ENCODE peak calls at places on chromosome 10, in nine cellular contexts. One of them, this sample, is unnamed.

GRCh38 chr10:21528452-21529235 is 3.2 kb upstream of the SKIDA1 start:
- DNase-seq in neural progenitor cell: peak; percentile 76
- DNase-seq in HFFc6: no peak
- DNase-seq in Caco-2: no peak
- DNase-seq in RWPE1: no peak
- DNase-seq in IMR-90: no peak
- DNase-seq in left ventricle myocardium inferior: no peak
- DNase-seq in progenitor cell of endocrine pancreas: no peak
- DNase-seq in mesothelial cell of epicardium: no peak
- DNase-seq in this sample: no peak

GRCh38 chr10:123331438-123331837 is 177.2 kb downstream of the BUB3 start:
- DNase-seq in RWPE1: no peak
- DNase-seq in IMR-90: peak; percentile 0
- DNase-seq in neural progenitor cell: no peak
- DNase-seq in Caco-2: peak; percentile 4
- DNase-seq in HFFc6: no peak
- DNase-seq in left ventricle myocardium inferior: no peak
- DNase-seq in progenitor cell of endocrine pancreas: no peak
- DNase-seq in mesothelial cell of epicardium: no peak
- DNase-seq in this sample: no peak

GRCh38 chr10:85491652-85492051 is 874.9 kb downstream of the GRID1 start:
- DNase-seq in mesothelial cell of epicardium: no peak
- DNase-seq in neural progenitor cell: no peak
- DNase-seq in HFFc6: no peak
- DNase-seq in RWPE1: no peak
- DNase-seq in IMR-90: no peak
- DNase-seq in left ventricle myocardium inferior: no peak
- DNase-seq in Caco-2: no peak
- DNase-seq in progenitor cell of endocrine pancreas: no peak
- DNase-seq in this sample: no peak

GRCh38 chr10:71431216-71431944 is 34.7 kb downstream of the CDH23 start:
- DNase-seq in mesothelial cell of epicardium: no peak
- DNase-seq in progenitor cell of endocrine pancreas: no peak
- DNase-seq in Caco-2: no peak
- DNase-seq in IMR-90: no peak
- DNase-seq in HFFc6: no peak
- DNase-seq in left ventricle myocardium inferior: no peak
- DNase-seq in neural progenitor cell: no peak
- DNase-seq in RWPE1: no peak
- DNase-seq in this sample: no peak

GRCh38 chr10:70714245-70714644 is 41.9 kb downstream of the ADAMTS14 start:
- DNase-seq in Caco-2: no peak
- DNase-seq in HFFc6: no peak
- DNase-seq in neural progenitor cell: no peak
- DNase-seq in mesothelial cell of epicardium: no peak
- DNase-seq in RWPE1: no peak
- DNase-seq in progenitor cell of endocrine pancreas: no peak
- DNase-seq in IMR-90: no peak
- DNase-seq in left ventricle myocardium inferior: no peak
- DNase-seq in this sample: no peak

GRCh38 chr10:76523215-76523614 is 1091.8 kb downstream of the LRMDA start:
- DNase-seq in RWPE1: no peak
- DNase-seq in Caco-2: no peak
- DNase-seq in progenitor cell of endocrine pancreas: no peak
- DNase-seq in left ventricle myocardium inferior: peak; percentile 16
- DNase-seq in IMR-90: no peak
- DNase-seq in mesothelial cell of epicardium: no peak
- DNase-seq in HFFc6: no peak
- DNase-seq in neural progenitor cell: no peak
- DNase-seq in this sample: no peak

GRCh38 chr10:3936422-3937040 is 151.5 kb upstream of the KLF6 start:
- DNase-seq in progenitor cell of endocrine pancreas: no peak
- DNase-seq in IMR-90: no peak
- DNase-seq in mesothelial cell of epicardium: no peak
- DNase-seq in left ventricle myocardium inferior: no peak
- DNase-seq in Caco-2: no peak
- DNase-seq in RWPE1: no peak
- DNase-seq in neural progenitor cell: no peak
- DNase-seq in HFFc6: no peak
- DNase-seq in this sample: no peak

GRCh38 chr10:63719174-63719856 is 198.1 kb downstream of the REEP3 start:
- DNase-seq in neural progenitor cell: no peak
- DNase-seq in Caco-2: no peak
- DNase-seq in IMR-90: no peak
- DNase-seq in RWPE1: no peak
- DNase-seq in left ventricle myocardium inferior: no peak
- DNase-seq in mesothelial cell of epicardium: no peak
- DNase-seq in HFFc6: no peak
- DNase-seq in progenitor cell of endocrine pancreas: no peak
- DNase-seq in this sample: no peak

GRCh38 chr10:26516540-26517101 is 78.5 kb downstream of the APBB1IP start:
- DNase-seq in neural progenitor cell: peak; percentile 11
- DNase-seq in HFFc6: no peak
- DNase-seq in progenitor cell of endocrine pancreas: peak; percentile 10
- DNase-seq in left ventricle myocardium inferior: no peak
- DNase-seq in RWPE1: no peak
- DNase-seq in mesothelial cell of epicardium: no peak
- DNase-seq in IMR-90: no peak
- DNase-seq in Caco-2: peak; percentile 87
- DNase-seq in this sample: no peak

GRCh38 chr10:120685136-120685535 is 166.0 kb upstream of the WDR11 start:
- DNase-seq in Caco-2: no peak
- DNase-seq in progenitor cell of endocrine pancreas: no peak
- DNase-seq in mesothelial cell of epicardium: no peak
- DNase-seq in neural progenitor cell: no peak
- DNase-seq in RWPE1: no peak
- DNase-seq in HFFc6: no peak
- DNase-seq in IMR-90: no peak
- DNase-seq in left ventricle myocardium inferior: no peak
- DNase-seq in this sample: no peak

GRCh38 chr10:110919971-110920881 is 822 bp downstream of the SHOC2 start:
- DNase-seq in progenitor cell of endocrine pancreas: peak; percentile 18
- DNase-seq in IMR-90: peak; percentile 17
- DNase-seq in Caco-2: peak; percentile 59
- DNase-seq in RWPE1: peak; percentile 27
- DNase-seq in mesothelial cell of epicardium: peak; percentile 33
- DNase-seq in left ventricle myocardium inferior: no peak
- DNase-seq in neural progenitor cell: peak; percentile 70
- DNase-seq in HFFc6: peak; percentile 23
- DNase-seq in this sample: no peak

GRCh38 chr10:78397796-78398195 is 364.1 kb downstream of the RPS24 start:
- DNase-seq in IMR-90: no peak
- DNase-seq in neural progenitor cell: no peak
- DNase-seq in progenitor cell of endocrine pancreas: no peak
- DNase-seq in left ventricle myocardium inferior: no peak
- DNase-seq in Caco-2: no peak
- DNase-seq in RWPE1: no peak
- DNase-seq in HFFc6: no peak
- DNase-seq in mesothelial cell of epicardium: no peak
- DNase-seq in this sample: no peak

GRCh38 chr10:88091490-88092061 is 228.2 kb downstream of the PTEN start:
- DNase-seq in progenitor cell of endocrine pancreas: no peak
- DNase-seq in HFFc6: no peak
- DNase-seq in Caco-2: peak; percentile 6
- DNase-seq in neural progenitor cell: no peak
- DNase-seq in IMR-90: no peak
- DNase-seq in RWPE1: peak; percentile 48
- DNase-seq in left ventricle myocardium inferior: no peak
- DNase-seq in mesothelial cell of epicardium: no peak
- DNase-seq in this sample: no peak

DNA sequence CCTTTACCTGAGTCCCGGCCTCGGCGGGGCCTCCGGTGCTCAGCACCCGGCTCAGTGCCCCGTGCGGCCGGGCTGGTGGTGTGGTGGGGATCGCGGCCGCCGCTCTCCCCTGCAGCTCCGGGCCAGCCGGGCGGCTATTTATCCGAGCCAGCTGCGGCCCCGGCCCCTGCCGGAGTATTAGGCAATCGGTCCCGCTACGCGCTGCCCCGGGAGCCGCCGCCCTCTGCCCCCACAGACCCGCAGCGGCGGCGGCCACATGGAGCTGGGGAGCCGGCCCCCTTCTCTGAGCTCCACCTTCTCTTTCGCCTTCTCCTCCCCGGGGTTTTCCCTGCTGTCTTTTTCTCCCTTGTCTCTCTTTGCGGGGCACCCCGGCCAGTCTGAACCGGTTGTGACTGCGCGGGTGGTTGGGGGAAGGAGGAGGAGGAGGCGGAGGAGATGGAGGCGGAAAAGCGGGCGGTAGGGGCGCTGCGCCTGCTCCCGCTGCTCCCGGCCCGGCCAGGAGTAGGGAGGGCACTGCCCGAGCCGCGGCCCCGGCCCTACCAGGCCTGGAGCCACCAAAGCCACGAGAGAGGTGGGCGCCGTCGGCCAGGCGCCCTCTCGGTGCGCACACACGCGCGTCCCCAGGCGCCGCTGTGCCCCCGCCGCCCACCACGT is at the start of gene SLC16A9:
- DNase-seq in progenitor cell of endocrine pancreas: peak; percentile 67
- DNase-seq in left ventricle myocardium inferior: peak; percentile 47
- DNase-seq in Caco-2: peak; percentile 67
- DNase-seq in mesothelial cell of epicardium: peak; percentile 43
- DNase-seq in RWPE1: peak; percentile 42
- DNase-seq in HFFc6: no peak
- DNase-seq in IMR-90: peak; percentile 11
- DNase-seq in neural progenitor cell: peak; percentile 89
- DNase-seq in this sample: peak; percentile 77
- TF ChIP-seq CTCF in progenitor cell of endocrine pancreas: peak; percentile 59
- TF ChIP-seq CTCF in left ventricle myocardium inferior: peak; percentile 56
- TF ChIP-seq CTCF in Caco-2: peak; percentile 65
- TF ChIP-seq CTCF in mesothelial cell of epicardium: no peak
- TF ChIP-seq CTCF in RWPE1: peak; percentile 63
- TF ChIP-seq CTCF in HFFc6: peak; percentile 15
- TF ChIP-seq CTCF in IMR-90: peak; percentile 16
- TF ChIP-seq CTCF in neural progenitor cell: peak; percentile 55
- TF ChIP-seq CTCF in this sample: peak; percentile 39

GRCh38 chr10:61901829-61902447 is 439 bp downstream of the ARID5B start:
- DNase-seq in progenitor cell of endocrine pancreas: no peak
- DNase-seq in IMR-90: no peak
- DNase-seq in neural progenitor cell: peak; percentile 64
- DNase-seq in left ventricle myocardium inferior: no peak
- DNase-seq in HFFc6: no peak
- DNase-seq in RWPE1: no peak
- DNase-seq in mesothelial cell of epicardium: no peak
- DNase-seq in Caco-2: peak; percentile 37
- DNase-seq in this sample: peak; percentile 12

GRCh38 chr10:61902448-61903183 is 1.1 kb downstream of the ARID5B start:
- DNase-seq in RWPE1: peak; percentile 68
- DNase-seq in left ventricle myocardium inferior: peak; percentile 18
- DNase-seq in Caco-2: peak; percentile 86
- DNase-seq in progenitor cell of endocrine pancreas: no peak
- DNase-seq in mesothelial cell of epicardium: no peak
- DNase-seq in HFFc6: peak; percentile 50
- DNase-seq in neural progenitor cell: peak; percentile 65
- DNase-seq in IMR-90: peak; percentile 61
- DNase-seq in this sample: peak; percentile 23

GRCh38 chr10:61903991-61904350 is 2.5 kb downstream of the ARID5B start:
- DNase-seq in mesothelial cell of epicardium: no peak
- DNase-seq in progenitor cell of endocrine pancreas: no peak
- DNase-seq in HFFc6: no peak
- DNase-seq in Caco-2: no peak
- DNase-seq in neural progenitor cell: no peak
- DNase-seq in IMR-90: peak; percentile 19
- DNase-seq in left ventricle myocardium inferior: no peak
- DNase-seq in RWPE1: no peak
- DNase-seq in this sample: no peak

GRCh38 chr10:61904711-61905445 is 3.4 kb downstream of the ARID5B start:
- DNase-seq in left ventricle myocardium inferior: no peak
- DNase-seq in progenitor cell of endocrine pancreas: no peak
- DNase-seq in IMR-90: peak; percentile 80
- DNase-seq in HFFc6: peak; percentile 75
- DNase-seq in RWPE1: peak; percentile 79
- DNase-seq in mesothelial cell of epicardium: no peak
- DNase-seq in neural progenitor cell: peak; percentile 16
- DNase-seq in Caco-2: peak; percentile 77
- DNase-seq in this sample: peak; percentile 5

GRCh38 chr10:61903184-61903990 is 1.9 kb downstream of the ARID5B start:
- DNase-seq in IMR-90: peak; percentile 55
- DNase-seq in left ventricle myocardium inferior: peak; percentile 48
- DNase-seq in RWPE1: peak; percentile 72
- DNase-seq in HFFc6: peak; percentile 36
- DNase-seq in neural progenitor cell: peak; percentile 71
- DNase-seq in Caco-2: peak; percentile 84
- DNase-seq in mesothelial cell of epicardium: no peak
- DNase-seq in progenitor cell of endocrine pancreas: peak; percentile 31
- DNase-seq in this sample: peak; percentile 63
- TF ChIP-seq CTCF in IMR-90: peak; percentile 11
- TF ChIP-seq CTCF in left ventricle myocardium inferior: peak; percentile 45
- TF ChIP-seq CTCF in RWPE1: peak; percentile 20
- TF ChIP-seq CTCF in HFFc6: peak; percentile 60
- TF ChIP-seq CTCF in neural progenitor cell: peak; percentile 28
- TF ChIP-seq CTCF in Caco-2: peak; percentile 16
- TF ChIP-seq CTCF in mesothelial cell of epicardium: no peak
- TF ChIP-seq CTCF in progenitor cell of endocrine pancreas: peak; percentile 33
- TF ChIP-seq CTCF in this sample: no peak

DNA sequence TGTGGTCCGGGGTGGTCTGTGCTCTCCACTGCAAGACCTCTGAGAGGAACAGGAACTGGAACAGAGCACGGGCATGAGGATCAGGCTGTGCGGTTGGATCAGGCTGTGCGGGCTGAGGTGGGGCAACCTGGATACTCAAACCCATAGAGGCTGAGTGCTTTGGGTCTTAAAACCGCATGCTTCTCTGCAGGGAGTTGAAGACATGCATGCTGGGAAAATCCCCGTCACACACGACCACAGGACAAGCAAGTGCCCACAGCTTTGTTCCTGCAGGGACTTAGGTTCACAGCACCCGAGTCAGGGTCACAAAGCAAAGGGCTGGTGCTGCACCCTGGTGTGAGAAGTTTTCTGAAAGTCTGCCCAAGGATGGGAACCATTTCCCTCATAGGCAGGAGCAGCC is 221.2 kb downstream of the ZMYND11 start:
- DNase-seq in RWPE1: no peak
- DNase-seq in Caco-2: no peak
- DNase-seq in progenitor cell of endocrine pancreas: no peak
- DNase-seq in HFFc6: no peak
- DNase-seq in mesothelial cell of epicardium: no peak
- DNase-seq in IMR-90: no peak
- DNase-seq in left ventricle myocardium inferior: no peak
- DNase-seq in neural progenitor cell: no peak
- DNase-seq in this sample: no peak
- TF ChIP-seq CTCF in RWPE1: no peak
- TF ChIP-seq CTCF in Caco-2: no peak
- TF ChIP-seq CTCF in progenitor cell of endocrine pancreas: no peak
- TF ChIP-seq CTCF in HFFc6: no peak
- TF ChIP-seq CTCF in mesothelial cell of epicardium: no peak
- TF ChIP-seq CTCF in IMR-90: no peak
- TF ChIP-seq CTCF in left ventricle myocardium inferior: no peak
- TF ChIP-seq CTCF in neural progenitor cell: no peak
- TF ChIP-seq CTCF in this sample: no peak

DNA sequence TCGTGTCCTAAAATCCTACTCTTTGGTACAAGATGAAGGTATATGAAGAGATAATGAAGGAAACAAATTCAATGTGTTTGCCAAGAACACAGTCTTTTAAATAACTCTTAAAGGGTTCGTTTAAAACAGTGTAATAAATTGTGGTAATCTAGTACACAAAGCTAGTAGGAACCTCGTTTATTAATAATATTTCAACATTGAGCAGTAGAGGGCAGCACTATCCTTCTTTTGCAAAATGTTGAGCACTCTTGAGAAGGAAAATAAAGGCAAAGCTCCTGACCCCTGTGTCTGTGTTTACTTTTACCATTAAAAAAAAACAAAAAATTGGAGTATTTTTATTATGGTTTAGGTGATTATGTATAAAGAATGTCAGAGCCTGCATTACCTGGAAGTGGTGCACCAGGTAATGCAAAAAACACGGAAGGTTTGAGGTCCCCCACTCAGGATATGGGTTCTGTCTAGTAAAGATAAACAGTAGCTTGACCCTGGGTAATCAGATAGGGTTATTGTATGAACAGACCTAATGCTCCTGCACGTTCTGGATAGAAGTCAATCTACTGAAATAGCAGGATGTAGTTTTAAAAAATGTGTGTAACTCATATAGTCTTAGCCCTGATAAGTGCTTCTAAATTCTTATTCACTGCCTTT is 5.7 kb upstream of the GOT1 start:
- DNase-seq in progenitor cell of endocrine pancreas: no peak
- DNase-seq in Caco-2: peak; percentile 60
- DNase-seq in IMR-90: peak; percentile 59
- DNase-seq in mesothelial cell of epicardium: no peak
- DNase-seq in neural progenitor cell: peak; percentile 48
- DNase-seq in HFFc6: peak; percentile 61
- DNase-seq in RWPE1: no peak
- DNase-seq in left ventricle myocardium inferior: no peak
- DNase-seq in this sample: peak; percentile 12
- TF ChIP-seq CTCF in progenitor cell of endocrine pancreas: peak; percentile 75
- TF ChIP-seq CTCF in Caco-2: peak; percentile 49
- TF ChIP-seq CTCF in IMR-90: peak; percentile 66
- TF ChIP-seq CTCF in mesothelial cell of epicardium: peak; percentile 69
- TF ChIP-seq CTCF in neural progenitor cell: peak; percentile 78
- TF ChIP-seq CTCF in HFFc6: peak; percentile 86
- TF ChIP-seq CTCF in RWPE1: peak; percentile 71
- TF ChIP-seq CTCF in left ventricle myocardium inferior: peak; percentile 64
- TF ChIP-seq CTCF in this sample: peak; percentile 60